ENCODE peak calls at places on chromosomes 3 and 15, in nine cellular contexts. G is cardiac fibroblast, V is A673, P is lower leg skin, F is transverse colon, Z is fibroblast of lung, A is heart right ventricle, O is SK-N-SH, X is breast epithelium. H is an unnamed sample.

GRCh38 chr3:56443372-56443771 is 24.9 kb downstream of the ERC2 start:
- DNase-seq in G (no peak), V (no peak), P (no peak), F (no peak), Z (no peak), A (no peak), O (no peak), X (no peak), H (no peak)

GRCh38 chr15:40826123-40827075 is 2.1 kb downstream of the PPP1R14D start:
- DNase-seq in G (no peak), V (no peak), P (no peak), F (no peak), Z (no peak), A (no peak), O (no peak), X (peak; percentile 9), H (no peak)

GRCh38 chr3:87771338-87772059 is 287.3 kb downstream of the CGGBP1 start:
- DNase-seq in G (peak; percentile 66), V (peak; percentile 61), P (no peak), F (no peak), Z (no peak), A (peak; percentile 4), O (peak; percentile 9), X (no peak), H (no peak)

GRCh38 chr3:143035466-143036214 is 34.3 kb downstream of the U2SURP start:
- DNase-seq in G (peak; percentile 72), V (no peak), P (no peak), F (no peak), Z (peak; percentile 56), A (no peak), O (no peak), X (no peak), H (peak; percentile 15)

GRCh38 chr3:193910886-193911738 is 224.8 kb upstream of the HES1 start:
- DNase-seq in G (no peak), V (no peak), P (no peak), F (no peak), Z (no peak), A (no peak), O (no peak), X (no peak), H (no peak)

GRCh38 chr3:4741404-4742307 is 237.6 kb upstream of the BHLHE40 start:
- DNase-seq in G (peak; percentile 99), V (no peak), P (peak; percentile 87), F (peak; percentile 52), Z (peak; percentile 96), A (peak; percentile 87), O (no peak), X (no peak), H (peak; percentile 80)

GRCh38 chr15:80798911-80799310 is 19.7 kb downstream of the CEMIP start:
- DNase-seq in G (no peak), V (no peak), P (peak; percentile 14), F (no peak), Z (no peak), A (no peak), O (peak; percentile 55), X (no peak), H (no peak)

GRCh38 chr3:154862265-154862664 is 217.9 kb upstream of the MME start:
- DNase-seq in G (peak; percentile 66), V (no peak), P (no peak), F (no peak), Z (peak; percentile 40), A (no peak), O (no peak), X (no peak), H (peak; percentile 30)

GRCh38 chr3:101676765-101677435 is at the start of gene ZBTB11:
- DNase-seq in G (peak; percentile 100), V (peak; percentile 100), P (peak; percentile 100), F (peak; percentile 100), Z (peak; percentile 100), A (peak; percentile 100), O (peak; percentile 94), X (peak; percentile 100), H (peak; percentile 100)

GRCh38 chr3:152365766-152366593 is 97.3 kb downstream of the MBNL1 start:
- DNase-seq in G (no peak), V (peak; percentile 61), P (no peak), F (no peak), Z (peak; percentile 48), A (no peak), O (no peak), X (no peak), H (peak; percentile 40)

GRCh38 chr15:100671858-100672543 is 69.6 kb downstream of the ASB7 start:
- DNase-seq in G (peak; percentile 55), V (peak; percentile 55), P (peak; percentile 69), F (no peak), Z (peak; percentile 62), A (no peak), O (peak; percentile 85), X (no peak), H (no peak)

GRCh38 chr3:60160105-60160791 is 1091.0 kb downstream of the FHIT start:
- DNase-seq in G (no peak), V (no peak), P (no peak), F (no peak), Z (peak; percentile 18), A (no peak), O (no peak), X (no peak), H (no peak)

GRCh38 chr15:51044037-51044712 is 50.5 kb downstream of the TNFAIP8L3 start:
- DNase-seq in G (no peak), V (no peak), P (no peak), F (no peak), Z (no peak), A (no peak), O (no peak), X (no peak), H (no peak)

GRCh38 chr15:51038258-51039042 is 56.3 kb downstream of the TNFAIP8L3 start:
- DNase-seq in G (no peak), V (no peak), P (no peak), F (no peak), Z (no peak), A (no peak), O (peak; percentile 10), X (no peak), H (no peak)
- H3K4me3 ChIP-seq in G (no peak overlapping the region), V (no peak overlapping the region), P (no peak overlapping the region), F (no peak overlapping the region), Z (no peak overlapping the region), A (no peak overlapping the region), O (no peak overlapping the region), X (no peak overlapping the region), H (no peak overlapping the region)

DNA sequence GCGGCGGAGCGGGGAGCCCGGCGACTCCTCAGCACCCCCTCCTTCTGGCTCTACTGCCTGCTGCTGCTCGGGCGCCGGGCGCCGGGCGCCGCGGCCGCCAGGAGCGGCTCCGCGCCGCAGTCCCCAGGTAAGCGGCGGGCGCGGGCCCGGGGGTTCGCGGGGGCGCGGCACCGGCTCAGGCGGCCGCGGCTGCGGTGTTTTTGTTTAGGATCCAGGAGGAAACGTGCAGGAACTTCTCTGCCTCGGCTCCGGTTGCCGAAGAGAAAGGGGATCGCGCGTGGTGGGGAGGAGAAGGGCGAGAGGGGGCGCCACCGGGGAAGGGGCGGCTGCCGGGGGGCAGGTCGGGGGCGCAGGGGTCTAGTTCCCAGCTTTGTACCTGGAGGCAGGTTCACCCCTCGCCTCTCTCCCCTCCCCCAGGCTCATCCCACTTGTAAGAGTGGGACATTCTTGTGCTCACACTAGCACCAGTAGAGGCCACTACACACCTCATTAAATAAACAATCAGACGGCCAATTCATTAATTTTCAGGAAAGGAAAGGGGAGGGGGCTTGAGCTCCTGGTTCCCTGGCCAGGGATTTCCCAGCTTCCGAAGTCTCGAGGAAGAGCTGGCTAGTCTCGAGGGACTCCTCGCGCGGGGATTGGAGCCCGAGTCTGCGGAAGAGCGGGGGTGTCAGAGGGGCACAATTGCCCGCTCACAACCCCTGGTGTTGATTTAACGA is 575 bp downstream of the NEO1 start:
- DNase-seq in G (peak; percentile 15), V (peak; percentile 96), P (peak; percentile 87), F (peak; percentile 62), Z (peak; percentile 28), A (peak; percentile 32), O (peak; percentile 65), X (no peak), H (peak; percentile 43)
- TF ChIP-seq CTCF in G (no peak), V (peak; percentile 51), P (no peak), F (peak; percentile 23), Z (no peak), A (peak; percentile 56), O (peak; percentile 43), X (no peak), H (peak; percentile 23)

GRCh38 chr15:65300924-65301441 is 3.5 kb upstream of the RNU5B-1 start:
- DNase-seq in G (no peak), V (no peak), P (no peak), F (no peak), Z (no peak), A (no peak), O (no peak), X (no peak), H (no peak)

GRCh38 chr15:65304393-65305143 is at the start of gene RNU5B-1:
- DNase-seq in G (peak; percentile 96), V (peak; percentile 98), P (no peak), F (peak; percentile 74), Z (peak; percentile 99), A (peak; percentile 86), O (peak; percentile 81), X (no peak), H (peak; percentile 94)

GRCh38 chr15:65303687-65304392 is 637 bp upstream of the RNU5B-1 start:
- DNase-seq in G (peak; percentile 67), V (peak; percentile 62), P (no peak), F (peak; percentile 81), Z (peak; percentile 68), A (peak; percentile 56), O (peak; percentile 47), X (peak; percentile 70), H (peak; percentile 81)

GRCh38 chr15:65305144-65305758 is 774 bp downstream of the RNU5B-1 start:
- DNase-seq in G (no peak), V (no peak), P (no peak), F (no peak), Z (no peak), A (no peak), O (peak; percentile 27), X (no peak), H (no peak)

GRCh38 chr15:65302061-65302460 is 2.4 kb upstream of the RNU5B-1 start:
- DNase-seq in G (no peak), V (no peak), P (no peak), F (no peak), Z (no peak), A (no peak), O (no peak), X (no peak), H (no peak)
- H3K4me3 ChIP-seq in G (no peak overlapping the region), V (no peak overlapping the region), P (no peak overlapping the region), F (no peak overlapping the region), Z (no peak overlapping the region), A (no peak overlapping the region), O (no peak overlapping the region), X (no peak overlapping the region), H (no peak overlapping the region)

GRCh38 chr3:133776794-133777438 is 28.7 kb upstream of the SRPRB start:
- DNase-seq in G (no peak), V (no peak), P (no peak), F (no peak), Z (no peak), A (no peak), O (no peak), X (no peak), H (no peak)
- TF ChIP-seq CTCF in G (no peak), V (no peak), P (no peak), F (no peak), Z (no peak), A (no peak), O (no peak), X (no peak), H (no peak)